ENCODE peak calls at places on chromosome 13, in ten cellular contexts. U is neural progenitor cell, Y is thoracic aorta, C is heart left ventricle, E is right lobe of liver, O is tibial artery, M is PC-3, N is fibroblast of lung, Q is cardiac muscle cell, J is transverse colon. D is an unnamed sample.

GRCh38 chr13:107258599-107259187 is 690.8 kb upstream of the ARGLU1 start:
- DNase-seq in U (no peak), Y (no peak), C (no peak), E (no peak), O (no peak), M (peak; percentile 73), N (peak; percentile 32), Q (no peak), J (no peak), D (no peak)

GRCh38 chr13:40996433-40997095 is 22.6 kb downstream of the ELF1 start:
- DNase-seq in U (no peak), Y (no peak), C (no peak), E (no peak), O (no peak), M (no peak), N (no peak), Q (no peak), J (no peak), D (no peak)

GRCh38 chr13:109919715-109920375 is 133.5 kb upstream of the IRS2 start:
- DNase-seq in U (no peak), Y (no peak), C (no peak), E (no peak), O (no peak), M (peak; percentile 27), N (peak; percentile 25), Q (peak; percentile 64), J (no peak), D (no peak)

GRCh38 chr13:85519363-85519762 is 279.9 kb downstream of the SLITRK6 start:
- DNase-seq in U (no peak), Y (no peak), C (no peak), E (no peak), O (no peak), M (no peak), N (no peak), Q (no peak), J (no peak), D (no peak)

GRCh38 chr13:77703426-77703825 is 5.9 kb downstream of the SLAIN1 start:
- DNase-seq in U (no peak), Y (no peak), C (no peak), E (no peak), O (no peak), M (no peak), N (no peak), Q (no peak), J (no peak), D (no peak)

GRCh38 chr13:99018418-99019180 is 40.7 kb upstream of the DOCK9 start:
- DNase-seq in U (no peak), Y (no peak), C (no peak), E (no peak), O (no peak), M (peak; percentile 35), N (peak; percentile 79), Q (peak; percentile 48), J (no peak), D (no peak)

GRCh38 chr13:23468811-23469210 is 35.3 kb upstream of the SACS start:
- DNase-seq in U (no peak), Y (no peak), C (no peak), E (no peak), O (no peak), M (no peak), N (no peak), Q (no peak), J (no peak), D (no peak)

GRCh38 chr13:93549326-93549855 is 322.8 kb downstream of the GPC6 start:
- DNase-seq in U (no peak), Y (no peak), C (no peak), E (no peak), O (no peak), M (no peak), N (no peak), Q (peak; percentile 24), J (no peak), D (no peak)

GRCh38 chr13:114101831-114102520 is 30.4 kb downstream of the RASA3 start:
- DNase-seq in U (no peak), Y (no peak), C (peak; percentile 23), E (no peak), O (peak; percentile 18), M (no peak), N (no peak), Q (no peak), J (peak; percentile 7), D (no peak)

GRCh38 chr13:34793301-34793700 is 148.8 kb upstream of the NBEA start:
- DNase-seq in U (no peak), Y (no peak), C (no peak), E (no peak), O (no peak), M (no peak), N (no peak), Q (no peak), J (no peak), D (no peak)

GRCh38 chr13:51934461-51935087 is 72.8 kb downstream of the CCDC70 start:
- DNase-seq in U (no peak), Y (no peak), C (no peak), E (no peak), O (no peak), M (no peak), N (no peak), Q (no peak), J (no peak), D (no peak)

GRCh38 chr13:63139277-63139676 is 1723.6 kb upstream of the PCDH20 start:
- DNase-seq in U (no peak), Y (no peak), C (no peak), E (no peak), O (no peak), M (no peak), N (no peak), Q (no peak), J (no peak), D (no peak)

GRCh38 chr13:78816592-78816991 is 157.6 kb upstream of the OBI1 start:
- DNase-seq in U (no peak), Y (no peak), C (no peak), E (no peak), O (no peak), M (no peak), N (no peak), Q (no peak), J (no peak), D (no peak)

GRCh38 chr13:27793377-27794074 is 1.2 kb downstream of the GSX1 start:
- DNase-seq in U (no peak), Y (no peak), C (no peak), E (no peak), O (no peak), M (no peak), N (no peak), Q (no peak), J (no peak), D (no peak)

GRCh38 chr13:27795718-27796019 is 3.4 kb downstream of the GSX1 start:
- DNase-seq in U (no peak), Y (no peak), C (no peak), E (no peak), O (no peak), M (no peak), N (no peak), Q (no peak), J (no peak), D (no peak)

GRCh38 chr13:27794921-27795717 is 2.8 kb downstream of the GSX1 start:
- DNase-seq in U (peak; percentile 57), Y (no peak), C (no peak), E (no peak), O (no peak), M (no peak), N (no peak), Q (no peak), J (no peak), D (no peak)

GRCh38 chr13:27792393-27793218 is at the start of gene GSX1:
- DNase-seq in U (peak; percentile 96), Y (no peak), C (peak; percentile 70), E (peak; percentile 65), O (peak; percentile 35), M (peak; percentile 63), N (peak; percentile 74), Q (peak; percentile 85), J (peak; percentile 52), D (peak; percentile 92)

GRCh38 chr13:27794075-27794691 is 1.9 kb downstream of the GSX1 start:
- DNase-seq in U (no peak), Y (no peak), C (no peak), E (no peak), O (no peak), M (no peak), N (no peak), Q (no peak), J (no peak), D (no peak)
- H3K4me1 ChIP-seq in U (peaks cover 14% of the 10 kb centered on the region), Y (peaks cover 26% of the 10 kb centered on the region), C (peaks cover 21% of the 10 kb centered on the region), E (peaks cover 24% of the 10 kb centered on the region), O (peaks cover 38% of the 10 kb centered on the region), M (no peaks in the 10 kb centered on the region), N (no peaks in the 10 kb centered on the region), Q (no peaks in the 10 kb centered on the region), J (peaks cover 34% of the 10 kb centered on the region), D (peaks cover 6% of the 10 kb centered on the region)

DNA sequence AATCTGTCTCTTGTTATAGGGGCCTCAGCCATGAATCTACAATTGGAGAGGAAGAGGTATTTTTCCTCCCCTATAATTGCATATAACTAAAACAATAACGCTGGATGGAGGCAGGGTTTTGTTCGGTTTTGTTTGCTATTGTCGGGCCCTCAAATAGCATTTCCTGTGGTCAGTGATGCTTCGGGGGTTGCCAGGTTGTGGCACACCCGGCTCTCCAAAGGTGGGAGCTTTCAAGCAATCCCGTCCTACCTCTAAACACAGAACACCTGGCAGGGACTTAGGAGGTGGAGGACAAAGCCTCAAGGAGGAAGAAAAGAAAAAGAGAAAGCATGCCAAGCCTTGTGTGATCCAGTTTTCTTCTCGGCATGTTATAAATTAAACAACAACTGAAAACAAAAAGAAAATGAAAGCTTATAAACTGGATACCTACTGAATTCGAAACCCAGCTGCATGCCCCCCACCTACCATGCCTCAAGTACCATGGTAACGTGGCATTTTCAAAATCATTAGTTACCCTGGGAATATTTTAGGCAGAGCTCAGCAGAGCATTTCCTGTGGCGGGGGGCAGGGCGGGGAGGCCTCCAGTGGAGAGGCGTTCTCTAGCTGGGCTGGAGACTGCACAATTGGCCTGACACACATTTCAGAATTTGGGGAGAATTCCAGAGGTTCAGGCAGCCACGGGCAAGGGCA is 213.8 kb downstream of the DCLK1 start:
- DNase-seq in U (no peak), Y (no peak), C (no peak), E (no peak), O (no peak), M (no peak), N (no peak), Q (peak; percentile 10), J (no peak), D (no peak)
- H3K27ac ChIP-seq in U (no peak overlapping the region), Y (peak overlapping the region; percentile 8), C (no peak overlapping the region), E (no peak overlapping the region), O (peak overlapping the region; percentile 36), M (no peak overlapping the region), N (no peak overlapping the region), Q (no peak overlapping the region), J (no peak overlapping the region), D (no peak overlapping the region)

GRCh38 chr13:26475176-26476110 is 82.0 kb upstream of the WASF3 start:
- DNase-seq in U (peak; percentile 37), Y (no peak), C (no peak), E (no peak), O (no peak), M (no peak), N (no peak), Q (no peak), J (no peak), D (no peak)
- H3K4me3 ChIP-seq in U (peak overlapping the region; percentile 38), Y (peak overlapping the region; percentile 60), C (peak overlapping the region; percentile 9), E (no peak overlapping the region), O (peak overlapping the region; percentile 52), M (no peak overlapping the region), N (no peak overlapping the region), Q (no peak overlapping the region), J (no peak overlapping the region), D (no peak overlapping the region)

GRCh38 chr13:49533586-49534269 is 38.0 kb downstream of the PHF11 start:
- DNase-seq in U (no peak), Y (no peak), C (no peak), E (no peak), O (no peak), M (no peak), N (no peak), Q (no peak), J (no peak), D (no peak)
- H3K4me1 ChIP-seq in U (no peaks in the 10 kb centered on the region), Y (peaks cover 3% of the 10 kb centered on the region), C (no peaks in the 10 kb centered on the region), E (no peaks in the 10 kb centered on the region), O (no peaks in the 10 kb centered on the region), M (no peaks in the 10 kb centered on the region), N (no peaks in the 10 kb centered on the region), Q (peaks cover 13% of the 10 kb centered on the region), J (no peaks in the 10 kb centered on the region), D (no peaks in the 10 kb centered on the region)